ENCODE peak calls at places on chromosomes 11 and 22, in six cellular contexts. J, O, A, Q, H and S are unnamed samples.

GRCh38 chr22:38570841-38571364 is 920 bp upstream of the DMC1 start:
- DNase-seq in Q (peak), H (peak), A (no peak), J (no peak), O (no peak), S (no peak)

GRCh38 chr11:444397-445144 is 2.8 kb upstream of the ANO9 start:
- DNase-seq in H (no peak), A (no peak), O (no peak), J (no peak), Q (no peak), S (peak)

GRCh38 chr11:37040921-37041320 is 442.9 kb upstream of the RAG2 start:
- DNase-seq in J (no peak), A (no peak), O (no peak), Q (no peak), H (no peak), S (no peak)

GRCh38 chr11:114606003-114606801 is 10.6 kb upstream of the NXPE4 start:
- DNase-seq in H (no peak), A (no peak), J (no peak), Q (no peak), O (no peak), S (no peak)

GRCh38 chr11:128848815-128849455 is 18.2 kb downstream of the KCNJ1 start:
- DNase-seq in O (no peak), H (peak), J (no peak), Q (peak), A (peak), S (peak)

GRCh38 chr11:68992743-68993255 is 12.0 kb upstream of the MRGPRD start:
- DNase-seq in Q (peak), H (no peak), J (no peak), A (no peak), O (no peak), S (no peak)

GRCh38 chr11:119419834-119420492 is 3.0 kb downstream of the THY1 start:
- DNase-seq in H (no peak), J (no peak), A (no peak), Q (no peak), O (no peak), S (no peak)

GRCh38 chr11:109728056-109728455 is 306.1 kb downstream of the C11orf87 start:
- DNase-seq in A (peak), O (no peak), Q (no peak), J (peak), H (peak), S (no peak)

GRCh38 chr11:119594639-119595249 is 134.3 kb downstream of the NECTIN1 start:
- DNase-seq in A (peak), H (no peak), O (no peak), Q (no peak), J (no peak), S (peak)

GRCh38 chr11:122189259-122189658 is 73.2 kb upstream of the BLID start:
- DNase-seq in Q (no peak), O (no peak), A (no peak), J (peak), H (peak), S (no peak)

GRCh38 chr11:28566643-28567042 is 458.5 kb downstream of the METTL15 start:
- DNase-seq in A (no peak), J (peak), Q (peak), O (peak), H (peak), S (peak)

GRCh38 chr11:2584812-2585565 is 114.8 kb downstream of the KCNQ1OT1 start:
- DNase-seq in A (no peak), O (no peak), J (no peak), H (no peak), Q (peak), S (no peak)

GRCh38 chr11:86197448-86197847 is 47.1 kb upstream of the EED start:
- DNase-seq in Q (no peak), A (no peak), O (no peak), H (no peak), J (no peak), S (peak)

GRCh38 chr11:44718612-44719390 is 8.0 kb upstream of the TSPAN18 start:
- DNase-seq in J (no peak), H (no peak), Q (no peak), O (no peak), A (no peak), S (no peak)

GRCh38 chr11:41714101-41714500 is 254.6 kb upstream of the LRRC4C start:
- DNase-seq in H (no peak), Q (no peak), A (no peak), J (no peak), O (no peak), S (no peak)

GRCh38 chr11:2768471-2769408 is 68.9 kb upstream of the KCNQ1OT1 start:
- DNase-seq in J (no peak), A (no peak), O (no peak), H (peak), Q (no peak), S (peak)

GRCh38 chr11:763073-763463 is 14.2 kb downstream of the GATD1 start:
- DNase-seq in Q (peak), A (no peak), H (no peak), O (no peak), J (no peak), S (peak)

GRCh38 chr11:64585150-64585549 is 5.9 kb upstream of the SLC22A12 start:
- DNase-seq in O (no peak), A (no peak), Q (no peak), J (no peak), H (no peak), S (no peak)

GRCh38 chr11:18394928-18395734 is 768 bp downstream of the LDHA start:
- DNase-seq in H (no peak), O (no peak), A (no peak), J (no peak), Q (peak), S (peak)

GRCh38 chr11:95092549-95093324 is 3.1 kb downstream of the ENDOD1 start:
- DNase-seq in H (no peak), J (peak), A (peak), O (no peak), Q (peak), S (peak)

GRCh38 chr22:36552300-36552699 is 23.3 kb upstream of the EIF3D start:
- DNase-seq in H (no peak), Q (no peak), A (no peak), J (no peak), O (no peak), S (no peak)

GRCh38 chr22:47878460-47878859 is 1116.0 kb downstream of the TBC1D22A start:
- DNase-seq in O (no peak), Q (no peak), J (no peak), A (no peak), H (no peak), S (no peak)

GRCh38 chr22:34019190-34019845 is 99.0 kb upstream of the LARGE1 start:
- DNase-seq in J (no peak), O (no peak), Q (no peak), H (no peak), A (no peak), S (no peak)

GRCh38 chr11:123100378-123101085 is 38.6 kb upstream of the HSPA8 start:
- DNase-seq in Q (no peak), O (no peak), J (no peak), A (no peak), H (no peak), S (no peak)

GRCh38 chr11:70501026-70501901 is 102.9 kb downstream of the CTTN start:
- DNase-seq in A (no peak), J (no peak), Q (peak), H (no peak), O (no peak), S (no peak)

GRCh38 chr11:124740277-124740882 is 638 bp downstream of the NRGN start:
- DNase-seq in O (no peak), H (no peak), A (no peak), J (no peak), Q (peak), S (peak)

GRCh38 chr11:69837791-69838190 is 18.6 kb upstream of the FGF3 start:
- DNase-seq in J (no peak), O (no peak), A (no peak), Q (no peak), H (no peak), S (no peak)

GRCh38 chr11:9726313-9727022 is 62.6 kb downstream of the SWAP70 start:
- DNase-seq in Q (no peak), A (peak), J (peak), H (peak), O (no peak), S (no peak)
- TF ChIP-seq SIN3A in Q (no peak), A (no peak), J (no peak), H (no peak), O (no peak), S (no peak)

DNA sequence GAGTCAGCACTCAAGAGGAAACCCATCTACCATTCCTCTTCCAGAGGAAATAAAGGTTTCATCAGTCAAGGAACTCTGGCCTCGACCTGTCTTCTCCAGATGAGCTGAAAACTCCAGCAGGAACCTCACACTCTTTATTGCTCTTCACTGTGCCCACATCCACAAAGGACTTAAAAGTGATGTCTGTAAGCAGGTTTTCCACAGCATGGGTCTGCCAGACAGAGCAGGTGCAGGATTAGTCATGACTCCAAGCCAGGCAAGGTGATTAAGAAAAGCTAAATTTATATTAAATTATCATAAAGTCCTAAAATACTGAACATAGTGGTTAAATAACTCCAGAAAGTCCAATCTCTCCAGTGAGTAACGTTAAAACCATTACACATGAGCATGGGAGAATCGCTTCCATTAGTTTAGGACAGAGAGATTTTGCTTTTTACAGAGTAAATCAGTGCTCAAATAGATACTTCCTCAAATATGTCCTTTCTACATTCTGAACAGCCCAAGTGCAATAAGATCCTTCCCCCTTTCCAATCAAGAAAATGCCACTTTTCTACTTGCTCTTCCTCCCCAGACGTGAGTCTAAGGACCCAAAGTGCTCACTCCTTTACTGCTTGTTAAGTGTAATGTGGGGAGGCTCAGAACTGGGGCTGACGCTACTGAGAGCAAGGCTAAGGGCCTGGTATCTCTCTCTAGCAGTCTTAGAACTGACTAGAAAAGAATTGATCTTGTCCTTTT is 10.7 kb upstream of the CKAP5 start:
- DNase-seq in A (no peak), Q (no peak), O (no peak), H (no peak), J (no peak), S (no peak)
- TF ChIP-seq SIN3A in A (no peak), Q (no peak), O (no peak), H (no peak), J (no peak), S (no peak)

GRCh38 chr11:15185021-15185420 is 70.3 kb downstream of the INSC start:
- DNase-seq in J (no peak), H (no peak), Q (no peak), O (no peak), A (no peak), S (no peak)
- TF ChIP-seq SIN3A in J (no peak), H (no peak), Q (no peak), O (no peak), A (no peak), S (no peak)

GRCh38 chr11:126564588-126564987 is 209.1 kb downstream of the ST3GAL4 start:
- DNase-seq in Q (no peak), J (no peak), H (no peak), A (no peak), O (peak), S (no peak)

GRCh38 chr11:126561327-126561893 is 205.9 kb downstream of the ST3GAL4 start:
- DNase-seq in A (peak), H (no peak), Q (no peak), J (no peak), O (peak), S (peak)
- TF ChIP-seq SIN3A in A (no peak), H (no peak), Q (no peak), J (no peak), O (peak), S (no peak)

DNA sequence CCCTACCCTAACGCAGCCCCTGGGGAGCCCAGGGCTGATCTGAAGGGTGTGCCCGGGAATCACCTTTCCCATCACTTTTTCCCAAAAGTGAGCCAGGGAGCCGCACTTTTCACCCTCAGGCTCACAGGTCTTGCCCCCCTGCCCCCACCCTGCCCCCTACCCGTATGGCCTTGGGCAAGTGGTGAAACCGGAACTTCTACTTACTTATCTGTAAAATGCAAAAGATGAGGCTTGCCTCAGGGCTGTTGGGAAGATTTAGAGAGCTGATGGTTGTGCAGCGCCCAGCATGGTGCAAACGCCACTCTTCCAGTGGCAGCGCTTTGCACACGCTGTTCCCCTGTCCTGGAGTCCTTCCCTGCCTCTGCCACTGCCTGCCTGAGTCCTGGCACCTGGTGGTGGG is 8.0 kb downstream of the SYT12 start:
- DNase-seq in J (no peak), Q (no peak), H (no peak), A (no peak), O (no peak), S (no peak)
- TF ChIP-seq SIN3A in J (no peak), Q (no peak), H (no peak), A (no peak), O (no peak), S (no peak)